ENCODE peak calls at places on chromosomes 12 and 14, in eight cellular contexts. One of them, this sample, is unnamed.

GRCh38 chr14:93946104-93946503 is 19.0 kb downstream of the FAM181A start:
- DNase-seq in astrocyte of the cerebellum: no peak
- DNase-seq in stomach: no peak
- DNase-seq in HS-5: no peak
- DNase-seq in HTR-8/SVneo: no peak
- DNase-seq in T-helper 2 cell: no peak
- DNase-seq in left lung: no peak
- DNase-seq in HCEC 1CT: peak; percentile 79
- DNase-seq in this sample: no peak

GRCh38 chr14:60760209-60760608 is 25.6 kb downstream of the MNAT1 start:
- DNase-seq in T-helper 2 cell: no peak
- DNase-seq in HTR-8/SVneo: no peak
- DNase-seq in left lung: no peak
- DNase-seq in stomach: no peak
- DNase-seq in HCEC 1CT: no peak
- DNase-seq in HS-5: no peak
- DNase-seq in astrocyte of the cerebellum: no peak
- DNase-seq in this sample: no peak

GRCh38 chr12:21165048-21165447 is 34.1 kb downstream of the SLCO1B1 start:
- DNase-seq in left lung: no peak
- DNase-seq in HCEC 1CT: no peak
- DNase-seq in HS-5: no peak
- DNase-seq in T-helper 2 cell: no peak
- DNase-seq in stomach: no peak
- DNase-seq in astrocyte of the cerebellum: no peak
- DNase-seq in HTR-8/SVneo: no peak
- DNase-seq in this sample: no peak

GRCh38 chr12:1913377-1914115 is 4.9 kb downstream of the CACNA2D4 start:
- DNase-seq in left lung: no peak
- DNase-seq in HCEC 1CT: no peak
- DNase-seq in T-helper 2 cell: no peak
- DNase-seq in HTR-8/SVneo: no peak
- DNase-seq in stomach: peak; percentile 17
- DNase-seq in astrocyte of the cerebellum: no peak
- DNase-seq in HS-5: no peak
- DNase-seq in this sample: no peak

GRCh38 chr12:49327368-49327767 is 4.3 kb downstream of the TROAP start:
- DNase-seq in HS-5: no peak
- DNase-seq in stomach: no peak
- DNase-seq in HCEC 1CT: no peak
- DNase-seq in T-helper 2 cell: no peak
- DNase-seq in HTR-8/SVneo: no peak
- DNase-seq in astrocyte of the cerebellum: no peak
- DNase-seq in left lung: no peak
- DNase-seq in this sample: no peak

GRCh38 chr12:8687846-8688601 is 9.8 kb upstream of the RIMKLB start:
- DNase-seq in HCEC 1CT: peak; percentile 56
- DNase-seq in T-helper 2 cell: peak; percentile 2
- DNase-seq in HTR-8/SVneo: peak; percentile 75
- DNase-seq in astrocyte of the cerebellum: peak; percentile 91
- DNase-seq in HS-5: peak; percentile 38
- DNase-seq in stomach: no peak
- DNase-seq in left lung: peak; percentile 61
- DNase-seq in this sample: peak; percentile 88

GRCh38 chr12:6380141-6381121 is 3.5 kb upstream of the LTBR start:
- DNase-seq in HCEC 1CT: no peak
- DNase-seq in HS-5: no peak
- DNase-seq in T-helper 2 cell: no peak
- DNase-seq in astrocyte of the cerebellum: no peak
- DNase-seq in left lung: no peak
- DNase-seq in HTR-8/SVneo: no peak
- DNase-seq in stomach: no peak
- DNase-seq in this sample: no peak

GRCh38 chr14:81449114-81449513 is 49.0 kb upstream of the STON2 start:
- DNase-seq in T-helper 2 cell: no peak
- DNase-seq in HCEC 1CT: no peak
- DNase-seq in HTR-8/SVneo: no peak
- DNase-seq in astrocyte of the cerebellum: no peak
- DNase-seq in HS-5: no peak
- DNase-seq in left lung: no peak
- DNase-seq in stomach: no peak
- DNase-seq in this sample: no peak

GRCh38 chr12:23906329-23906728 is 43.1 kb downstream of the SOX5 start:
- DNase-seq in HTR-8/SVneo: no peak
- DNase-seq in HS-5: no peak
- DNase-seq in stomach: no peak
- DNase-seq in T-helper 2 cell: no peak
- DNase-seq in left lung: no peak
- DNase-seq in astrocyte of the cerebellum: peak; percentile 89
- DNase-seq in HCEC 1CT: no peak
- DNase-seq in this sample: no peak

GRCh38 chr12:55729592-55730446 is 1.0 kb upstream of the CD63 start:
- DNase-seq in astrocyte of the cerebellum: peak; percentile 86
- DNase-seq in left lung: peak; percentile 96
- DNase-seq in HS-5: peak; percentile 88
- DNase-seq in HCEC 1CT: peak; percentile 94
- DNase-seq in T-helper 2 cell: peak; percentile 71
- DNase-seq in stomach: peak; percentile 84
- DNase-seq in HTR-8/SVneo: peak; percentile 92
- DNase-seq in this sample: peak; percentile 92

GRCh38 chr14:99248761-99249171 is 23.2 kb downstream of the BCL11B start:
- DNase-seq in HS-5: no peak
- DNase-seq in astrocyte of the cerebellum: no peak
- DNase-seq in stomach: no peak
- DNase-seq in HTR-8/SVneo: no peak
- DNase-seq in T-helper 2 cell: peak; percentile 75
- DNase-seq in left lung: no peak
- DNase-seq in HCEC 1CT: no peak
- DNase-seq in this sample: no peak

GRCh38 chr12:26097046-26097878 is 27.6 kb downstream of the BHLHE41 start:
- DNase-seq in stomach: peak; percentile 68
- DNase-seq in HS-5: peak; percentile 32
- DNase-seq in HCEC 1CT: peak; percentile 67
- DNase-seq in astrocyte of the cerebellum: peak; percentile 64
- DNase-seq in T-helper 2 cell: peak; percentile 45
- DNase-seq in left lung: peak; percentile 69
- DNase-seq in HTR-8/SVneo: peak; percentile 79
- DNase-seq in this sample: peak; percentile 80

GRCh38 chr14:103801459-103801858 is 45.9 kb downstream of the PPP1R13B start:
- DNase-seq in stomach: no peak
- DNase-seq in HTR-8/SVneo: peak; percentile 50
- DNase-seq in astrocyte of the cerebellum: peak; percentile 6
- DNase-seq in HS-5: peak; percentile 90
- DNase-seq in HCEC 1CT: peak; percentile 87
- DNase-seq in T-helper 2 cell: no peak
- DNase-seq in left lung: no peak
- DNase-seq in this sample: no peak

GRCh38 chr14:105117257-105117646 is 51.3 kb downstream of the JAG2 start:
- DNase-seq in astrocyte of the cerebellum: no peak
- DNase-seq in stomach: no peak
- DNase-seq in HCEC 1CT: no peak
- DNase-seq in T-helper 2 cell: no peak
- DNase-seq in left lung: no peak
- DNase-seq in HS-5: no peak
- DNase-seq in HTR-8/SVneo: no peak
- DNase-seq in this sample: no peak